ENCODE peak calls at places on chromosomes 7 and 10, in ten cellular contexts. J, G, I, P, T, C, F, L, U and O are unnamed samples.

GRCh38 chr7:151454932-151455530 is 15.1 kb upstream of the CRYGN start:
- DNase-seq in T (no peak), J (no peak), F (no peak), I (no peak), C (no peak), G (no peak), L (no peak), U (no peak), P (no peak), O (no peak)

GRCh38 chr7:2734761-2735571 is 47.0 kb downstream of the AMZ1 start:
- DNase-seq in U (no peak), P (no peak), J (no peak), T (no peak), G (peak), L (no peak), C (no peak), F (no peak), I (no peak), O (peak)

GRCh38 chr10:71920540-71921318 is 43.5 kb upstream of the CHST3 start:
- DNase-seq in J (no peak), F (no peak), T (no peak), G (no peak), U (no peak), C (no peak), P (no peak), I (no peak), L (peak), O (no peak)

GRCh38 chr7:106767498-106768323 is 97.4 kb upstream of the PIK3CG start:
- DNase-seq in T (no peak), L (no peak), P (peak), C (no peak), J (peak), G (no peak), U (no peak), F (no peak), I (no peak), O (no peak)

GRCh38 chr7:50713357-50713965 is 69.2 kb downstream of the GRB10 start:
- DNase-seq in C (no peak), P (no peak), F (no peak), U (no peak), J (no peak), G (no peak), I (no peak), T (no peak), L (no peak), O (no peak)

GRCh38 chr7:77903597-77903996 is 105.0 kb downstream of the PHTF2 start:
- DNase-seq in J (peak), G (no peak), I (no peak), L (no peak), C (no peak), U (no peak), T (peak), P (no peak), F (no peak), O (no peak)

GRCh38 chr7:95794917-95795515 is 22.7 kb downstream of the DYNC1I1 start:
- DNase-seq in P (peak), L (no peak), I (no peak), G (no peak), F (no peak), C (peak), T (no peak), U (no peak), J (peak), O (no peak)

GRCh38 chr10:10363217-10363616 is 654.5 kb upstream of the CELF2 start:
- DNase-seq in P (no peak), G (no peak), I (no peak), U (no peak), J (no peak), C (no peak), T (no peak), L (no peak), F (no peak), O (no peak)

GRCh38 chr10:86329093-86329710 is 37.4 kb downstream of the GRID1 start:
- DNase-seq in J (no peak), G (no peak), U (no peak), F (peak), C (no peak), T (no peak), L (no peak), I (no peak), P (no peak), O (no peak)

GRCh38 chr7:23357190-23358093 is 58.3 kb downstream of the MALSU1 start:
- DNase-seq in G (no peak), P (peak), J (peak), L (peak), I (no peak), U (no peak), C (no peak), T (no peak), F (no peak), O (no peak)
- TF ChIP-seq CTCF in G (peak), P (no peak), J (peak), L (peak), I (no peak), U (no peak), C (peak), T (peak), F (peak), O (no peak)

GRCh38 chr7:43585521-43585920 is 2.6 kb downstream of the STK17A start:
- DNase-seq in J (peak), C (no peak), G (no peak), F (no peak), T (no peak), U (no peak), L (peak), I (no peak), P (peak), O (no peak)

GRCh38 chr7:43586251-43586900 is 3.5 kb downstream of the STK17A start:
- DNase-seq in G (no peak), L (peak), C (no peak), P (peak), F (no peak), U (no peak), T (no peak), J (peak), I (no peak), O (no peak)

GRCh38 chr7:43584200-43584586 is 1.3 kb downstream of the STK17A start:
- DNase-seq in L (peak), C (peak), P (peak), J (peak), T (peak), G (no peak), F (no peak), U (no peak), I (no peak), O (no peak)

GRCh38 chr7:43582503-43583423 is at the start of gene STK17A:
- DNase-seq in I (peak), F (peak), J (peak), T (peak), L (peak), C (peak), U (peak), G (peak), P (peak), O (peak)

GRCh38 chr7:43583424-43584199 is 704 bp downstream of the STK17A start:
- DNase-seq in J (peak), F (peak), I (peak), U (peak), T (peak), L (peak), C (peak), G (peak), P (peak), O (peak)
- TF ChIP-seq CTCF in J (no peak), F (peak), I (no peak), U (peak), T (peak), L (peak), C (peak), G (no peak), P (peak), O (no peak)

GRCh38 chr7:45001826-45002225 is 1.8 kb downstream of the CCM2 start:
- DNase-seq in T (no peak), C (no peak), U (no peak), F (no peak), J (no peak), P (no peak), G (no peak), L (peak), I (no peak), O (no peak)
- TF ChIP-seq CTCF in T (no peak), C (no peak), U (no peak), F (no peak), J (no peak), P (no peak), G (no peak), L (no peak), I (no peak), O (no peak)

DNA sequence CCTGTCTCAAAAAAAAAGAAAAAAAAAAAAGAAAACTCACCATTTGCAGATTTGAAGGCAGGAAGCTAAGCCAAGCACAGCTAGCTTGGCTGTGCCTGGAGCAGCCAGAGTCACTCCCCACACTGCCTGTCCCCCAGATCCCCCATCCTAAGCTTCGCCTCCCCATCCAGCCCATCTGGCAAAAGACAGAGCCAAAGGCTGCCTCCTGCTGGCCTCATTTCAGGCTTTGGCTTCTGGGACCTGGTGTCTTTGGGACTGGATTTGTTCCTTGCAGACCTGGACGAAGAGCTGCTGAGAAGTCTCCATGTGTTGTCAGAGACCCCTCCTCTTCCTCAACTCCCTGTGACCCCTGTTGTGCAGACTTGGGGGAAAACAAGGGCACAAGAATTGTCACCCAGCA is 8.1 kb downstream of the ASL start:
- DNase-seq in P (no peak), T (no peak), G (no peak), U (no peak), I (no peak), C (no peak), F (no peak), L (no peak), J (no peak), O (no peak)
- TF ChIP-seq CTCF in P (no peak), T (no peak), G (no peak), U (no peak), I (no peak), C (no peak), F (no peak), L (no peak), J (no peak), O (no peak)

DNA sequence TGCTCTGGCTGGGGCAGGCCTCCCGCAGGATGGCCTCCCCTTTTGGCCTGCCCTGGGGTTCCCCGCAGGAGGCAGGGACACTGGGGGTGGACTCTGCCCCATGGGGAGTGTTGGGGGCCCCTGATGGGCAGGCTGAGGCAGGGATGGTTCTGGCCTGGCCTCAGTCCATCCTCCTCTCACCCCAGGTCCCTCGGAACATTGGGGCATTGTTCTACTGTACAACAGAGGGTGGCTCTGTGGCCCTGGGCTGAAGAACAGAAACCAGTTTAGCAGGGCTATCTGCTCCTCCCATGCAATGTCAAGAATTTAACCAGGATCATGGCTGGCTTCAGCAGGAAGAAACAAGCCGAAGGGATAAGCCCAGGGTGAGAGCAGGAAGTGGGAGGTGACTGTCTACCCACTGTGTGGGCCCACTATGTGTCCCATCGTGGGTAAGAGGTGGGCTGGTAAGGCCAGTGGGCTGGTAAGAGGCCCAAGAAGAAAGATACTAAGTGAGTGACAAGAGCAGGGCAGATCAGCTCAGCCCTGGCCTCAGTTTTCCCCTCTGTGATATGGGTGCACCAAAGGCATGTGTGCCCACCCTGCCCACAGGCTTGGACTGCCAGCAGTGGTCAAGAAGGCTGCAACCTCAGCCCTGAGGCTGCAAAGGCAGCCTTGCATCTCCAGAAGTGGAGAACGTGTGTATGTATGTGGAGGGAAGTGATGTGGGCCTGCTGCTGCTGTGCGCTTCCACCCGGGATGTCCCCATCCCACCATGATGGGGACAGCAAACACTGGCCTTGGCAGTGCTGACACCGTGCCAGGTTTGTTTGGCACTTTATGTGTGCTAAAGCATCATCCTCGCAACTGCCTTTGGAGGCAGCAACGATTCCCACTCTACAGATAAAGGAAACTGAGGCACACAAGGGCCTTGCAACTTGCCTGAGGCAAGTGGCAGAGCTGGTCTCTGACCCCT is 138.9 kb downstream of the SH3PXD2A start:
- DNase-seq in U (no peak), T (no peak), L (peak), F (no peak), J (no peak), C (no peak), P (no peak), I (no peak), G (no peak), O (no peak)
- TF ChIP-seq CTCF in U (peak), T (no peak), L (peak), F (no peak), J (no peak), C (no peak), P (no peak), I (no peak), G (no peak), O (no peak)

GRCh38 chr10:48885376-48885775 is 54.3 kb downstream of the LRRC18 start:
- DNase-seq in U (no peak), C (peak), G (no peak), T (no peak), J (no peak), I (no peak), P (no peak), L (no peak), F (no peak), O (no peak)
- TF ChIP-seq CTCF in U (peak), C (peak), G (peak), T (peak), J (peak), I (no peak), P (peak), L (peak), F (peak), O (no peak)

GRCh38 chr10:77539147-77539935 is 98.3 kb downstream of the KCNMA1 start:
- DNase-seq in T (no peak), P (no peak), C (no peak), L (peak), I (no peak), G (no peak), J (no peak), F (no peak), U (no peak), O (no peak)
- TF ChIP-seq CTCF in T (no peak), P (no peak), C (no peak), L (no peak), I (no peak), G (no peak), J (no peak), F (no peak), U (no peak), O (no peak)